ENCODE peak calls at places on chromosomes 3 and 15, in six cellular contexts. Y, U, J, P, N and O are unnamed samples.

GRCh38 chr3:103787879-103788278 is 1353.1 kb downstream of the ZPLD1 start:
- DNase-seq in U (no peak), J (no peak), N (no peak), P (no peak), Y (no peak), O (no peak)

GRCh38 chr15:88036154-88036839 is 220.2 kb downstream of the NTRK3 start:
- DNase-seq in Y (no peak), P (no peak), U (no peak), J (no peak), N (no peak), O (peak)

GRCh38 chr15:98286831-98287230 is 326.3 kb downstream of the ARRDC4 start:
- DNase-seq in J (no peak), N (no peak), P (no peak), U (no peak), Y (no peak), O (no peak)

GRCh38 chr3:116426036-116426435 is 19.3 kb downstream of the LSAMP start:
- DNase-seq in N (no peak), P (no peak), J (no peak), Y (no peak), U (no peak), O (no peak)

GRCh38 chr15:25417604-25418003 is 21.2 kb downstream of the UBE3A start:
- DNase-seq in Y (no peak), J (no peak), U (no peak), P (no peak), N (no peak), O (no peak)

GRCh38 chr15:84921121-84921520 is 36.7 kb downstream of the SLC28A1 start:
- DNase-seq in U (no peak), J (no peak), P (no peak), N (no peak), Y (peak), O (no peak)

GRCh38 chr3:43105224-43105596 is 669 bp downstream of the POMGNT2 start:
- DNase-seq in U (no peak), J (peak), P (no peak), Y (no peak), N (no peak), O (no peak)

GRCh38 chr3:33438871-33439270 is 1.3 kb downstream of the UBP1 start:
- DNase-seq in P (no peak), Y (peak), N (peak), U (no peak), J (no peak), O (no peak)

GRCh38 chr3:65597225-65597951 is 441.3 kb downstream of the MAGI1 start:
- DNase-seq in N (no peak), J (peak), P (no peak), Y (peak), U (peak), O (peak)

GRCh38 chr15:65086680-65087111 is 10.2 kb downstream of the KBTBD13 start:
- DNase-seq in Y (no peak), J (no peak), U (no peak), P (no peak), N (no peak), O (no peak)

GRCh38 chr15:23482228-23482627 is 35.2 kb upstream of the GOLGA6L2 start:
- DNase-seq in N (no peak), U (no peak), J (no peak), P (no peak), Y (no peak), O (no peak)

GRCh38 chr3:183527421-183527979 is 28.0 kb downstream of the KLHL6 start:
- DNase-seq in Y (no peak), N (no peak), U (no peak), J (no peak), P (no peak), O (no peak)

GRCh38 chr15:87477759-87478687 is 778.5 kb downstream of the NTRK3 start:
- DNase-seq in P (no peak), N (peak), U (peak), J (no peak), Y (peak), O (peak)

GRCh38 chr3:181316481-181316880 is 326.9 kb upstream of the DNAJC19 start:
- DNase-seq in P (no peak), N (no peak), U (peak), Y (peak), J (no peak), O (no peak)

GRCh38 chr3:174023445-174023844 is 625.9 kb downstream of the NLGN1 start:
- DNase-seq in U (no peak), P (no peak), Y (peak), J (no peak), N (no peak), O (no peak)

DNA sequence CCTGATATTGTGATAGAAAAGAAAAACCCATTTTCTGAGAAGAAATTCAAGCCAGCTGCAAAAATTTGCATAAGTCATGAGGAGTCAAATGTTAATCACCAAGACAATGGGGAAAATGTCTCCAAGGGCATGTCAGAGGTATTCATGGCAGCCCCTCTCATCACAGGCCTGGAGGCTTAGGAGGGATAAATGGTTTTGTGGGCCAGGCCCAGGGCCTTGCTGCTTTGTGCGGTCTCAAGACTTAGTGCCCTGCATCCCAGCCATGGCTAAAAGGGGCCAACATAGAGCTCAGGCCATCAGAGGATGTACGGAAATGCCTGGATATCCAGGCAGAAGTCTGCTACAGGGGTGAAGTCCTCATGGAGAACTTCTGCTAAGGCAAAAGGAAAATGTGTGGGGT is 631.1 kb downstream of the NLGN1 start:
- DNase-seq in N (no peak), P (no peak), U (no peak), Y (no peak), J (no peak), O (no peak)
- H2AFZ ChIP-seq in N (no peak), P (no peak), U (no peak), Y (no peak), J (no peak), O (no peak)

GRCh38 chr3:129314757-129315385 is 36.2 kb downstream of the HMCES start:
- DNase-seq in P (peak), N (peak), Y (peak), U (peak), J (peak), O (peak)
- H4K8ac ChIP-seq in P (peak), N (peak), Y (peak), U (no peak), J (peak), O (no peak)

GRCh38 chr3:192063570-192063969 is 602.6 kb downstream of the PYDC2 start:
- DNase-seq in U (no peak), P (no peak), Y (peak), J (peak), N (peak), O (peak)
- H2AFZ ChIP-seq in U (peak), P (no peak), Y (no peak), J (peak), N (no peak), O (peak)

GRCh38 chr3:112427123-112427522 is 72.1 kb downstream of the BTLA start:
- DNase-seq in J (no peak), N (no peak), U (no peak), P (no peak), Y (no peak), O (no peak)

GRCh38 chr3:112424394-112424793 is 74.9 kb downstream of the BTLA start:
- DNase-seq in J (no peak), Y (peak), U (no peak), P (no peak), N (no peak), O (no peak)

GRCh38 chr3:112425382-112425781 is 73.9 kb downstream of the BTLA start:
- DNase-seq in J (no peak), Y (no peak), U (no peak), P (no peak), N (no peak), O (no peak)

DNA sequence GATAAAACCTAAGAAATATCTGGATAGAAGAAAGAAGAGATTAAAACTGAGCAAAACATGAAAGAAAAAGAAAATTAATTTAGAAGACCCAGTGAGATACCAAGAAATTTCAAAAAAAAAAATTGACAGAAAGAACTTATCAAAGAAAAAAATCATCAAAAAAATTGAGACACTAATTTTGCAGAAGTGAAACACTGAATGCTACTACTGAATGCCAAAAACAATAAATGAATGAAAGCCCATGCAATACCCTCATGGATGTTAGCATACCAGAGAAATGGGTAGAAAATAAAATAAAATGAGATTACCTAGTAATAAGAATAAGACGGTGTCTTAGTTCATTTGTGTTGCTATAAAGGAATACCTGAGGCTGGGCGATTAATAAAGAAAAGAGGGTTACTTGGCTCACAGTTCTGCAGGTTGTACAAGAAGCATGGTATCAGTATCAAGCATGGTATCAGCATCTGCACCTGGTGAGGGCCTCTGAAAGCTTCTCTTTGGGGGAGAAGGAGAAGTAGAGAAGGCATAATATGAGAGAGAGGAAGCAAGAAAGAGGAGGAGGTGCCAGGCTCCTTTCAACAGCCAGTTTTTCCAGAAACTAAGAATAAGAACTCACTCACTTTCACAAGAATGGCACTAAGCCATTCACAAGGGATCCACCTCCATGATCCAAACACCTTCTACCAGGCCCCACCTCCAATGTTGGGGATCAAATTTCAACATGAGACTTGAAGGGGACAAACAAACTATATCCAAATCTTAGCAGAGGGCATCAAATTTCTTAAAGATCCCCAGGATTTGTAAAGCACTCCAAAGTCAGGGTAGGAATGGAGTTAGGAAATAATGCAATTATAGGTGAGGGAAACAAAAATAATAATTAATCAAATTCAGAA is 73.2 kb downstream of the BTLA start:
- DNase-seq in U (no peak), J (no peak), P (no peak), N (no peak), Y (no peak), O (no peak)
- H4K8ac ChIP-seq in U (no peak), J (no peak), P (no peak), N (no peak), Y (no peak), O (no peak)

GRCh38 chr15:33201376-33202189 is 7.1 kb upstream of the FMN1 start:
- DNase-seq in P (peak), U (peak), Y (peak), N (peak), J (peak), O (peak)
- H2AFZ ChIP-seq in P (no peak), U (peak), Y (no peak), N (no peak), J (peak), O (no peak)

GRCh38 chr3:188595890-188596376 is 442.0 kb downstream of the LPP start:
- DNase-seq in U (no peak), Y (peak), P (no peak), N (peak), J (no peak), O (no peak)
- H4K8ac ChIP-seq in U (no peak), Y (peak), P (no peak), N (no peak), J (no peak), O (no peak)

GRCh38 chr3:23741403-23741706 is 64.4 kb upstream of the UBE2E1 start:
- DNase-seq in J (no peak), N (no peak), P (no peak), Y (no peak), U (no peak), O (no peak)

GRCh38 chr3:23743141-23743784 is 62.5 kb upstream of the UBE2E1 start:
- DNase-seq in Y (no peak), U (no peak), P (peak), N (no peak), J (peak), O (peak)

GRCh38 chr3:23738946-23739345 is 66.8 kb upstream of the UBE2E1 start:
- DNase-seq in N (no peak), U (no peak), P (peak), J (no peak), Y (peak), O (no peak)

GRCh38 chr3:23739536-23739935 is 66.2 kb upstream of the UBE2E1 start:
- DNase-seq in U (no peak), Y (peak), P (peak), J (no peak), N (peak), O (no peak)

DNA sequence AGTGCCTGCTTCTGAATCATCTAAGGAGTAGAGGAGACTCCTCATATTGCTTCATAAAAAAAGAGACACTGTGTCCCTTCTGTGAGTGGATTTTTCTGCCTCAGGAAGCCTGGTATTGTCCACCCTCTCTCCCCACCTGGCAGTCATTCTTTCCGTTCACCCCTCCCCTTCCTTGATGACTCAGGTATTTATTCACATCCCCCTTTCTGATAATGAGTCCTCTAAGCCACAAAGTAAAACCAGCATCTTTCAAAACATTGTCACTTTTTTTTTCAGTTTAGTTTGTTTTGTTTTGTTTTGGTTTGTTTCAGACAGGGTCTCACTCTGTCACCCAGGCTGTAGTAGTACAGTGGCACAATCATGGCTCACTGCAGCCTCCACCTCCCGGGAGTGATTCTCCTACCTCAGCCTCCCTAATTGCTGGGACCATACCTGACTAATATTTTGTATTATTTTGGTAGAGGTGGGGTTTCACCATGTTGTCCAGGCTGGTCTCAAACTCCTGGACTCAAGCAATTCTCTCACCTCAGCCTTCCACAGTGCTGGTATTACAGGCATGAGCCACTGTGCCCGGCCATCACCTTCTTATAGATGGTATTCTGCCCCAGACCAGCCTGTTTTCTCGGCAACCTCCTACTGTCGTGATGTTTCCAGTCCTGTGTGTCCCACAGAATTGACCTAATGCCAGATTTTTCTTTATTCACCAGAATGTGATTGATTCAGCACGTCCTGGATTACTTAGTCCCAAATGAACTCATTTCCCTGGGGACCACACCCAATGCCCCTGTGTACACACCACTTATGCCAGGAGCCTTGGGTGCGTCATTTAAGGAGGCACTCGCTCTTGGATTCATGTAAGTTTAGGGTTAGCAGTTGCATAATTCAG is 65.0 kb upstream of the UBE2E1 start:
- DNase-seq in P (no peak), U (no peak), J (no peak), N (peak), Y (no peak), O (no peak)
- H2AFZ ChIP-seq in P (no peak), U (no peak), J (no peak), N (no peak), Y (no peak), O (no peak)

DNA sequence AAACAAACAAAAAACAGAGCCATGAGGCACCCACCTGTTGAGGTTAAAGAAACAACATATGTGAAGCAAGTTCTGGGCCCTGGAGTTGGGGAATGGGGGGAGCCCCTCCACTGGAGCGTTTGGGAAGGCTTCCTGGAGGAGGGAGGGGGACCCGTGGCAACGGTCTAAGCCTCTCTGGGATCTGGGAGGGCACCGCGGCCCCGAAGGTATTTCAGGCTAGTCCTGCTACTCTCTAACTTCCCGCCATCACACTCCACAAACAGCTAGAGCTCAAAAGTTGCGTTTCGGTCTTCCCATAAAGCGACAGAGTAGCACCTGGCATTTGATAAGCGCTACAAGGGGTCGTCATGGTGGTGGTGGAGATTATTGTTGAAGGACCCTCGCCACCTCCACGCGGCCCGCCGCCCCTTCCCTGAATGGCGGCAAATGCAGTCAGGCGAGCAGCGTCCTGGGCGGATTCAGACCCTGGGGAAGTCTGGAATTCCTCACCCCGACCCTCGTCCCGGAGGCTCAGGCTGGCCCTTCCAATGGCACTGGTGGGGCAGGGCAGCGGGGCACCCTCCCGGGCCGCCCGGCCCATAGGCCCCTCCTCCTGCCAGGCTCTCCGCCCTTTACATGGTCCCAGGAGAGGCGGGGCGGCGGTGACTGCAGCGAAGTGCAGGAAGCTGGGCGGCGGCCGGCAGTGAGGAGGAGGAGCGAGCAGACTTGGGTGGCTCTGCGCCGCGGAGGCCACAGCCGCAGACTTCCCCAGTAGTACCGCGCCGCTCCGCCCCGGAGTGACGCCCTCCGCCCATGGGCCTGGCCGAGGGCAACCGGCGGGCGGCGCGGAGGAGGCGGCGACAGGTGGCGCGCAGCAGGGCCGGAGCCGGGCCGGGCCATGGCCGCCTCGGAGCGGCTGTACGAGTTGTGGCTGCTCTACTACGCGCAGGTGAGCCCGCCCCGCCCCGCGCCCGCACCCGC is at the start of gene NBEAL2:
- DNase-seq in P (peak), Y (peak), J (peak), N (peak), U (peak), O (peak)
- H4K8ac ChIP-seq in P (peak), Y (peak), J (peak), N (peak), U (peak), O (no peak)

DNA sequence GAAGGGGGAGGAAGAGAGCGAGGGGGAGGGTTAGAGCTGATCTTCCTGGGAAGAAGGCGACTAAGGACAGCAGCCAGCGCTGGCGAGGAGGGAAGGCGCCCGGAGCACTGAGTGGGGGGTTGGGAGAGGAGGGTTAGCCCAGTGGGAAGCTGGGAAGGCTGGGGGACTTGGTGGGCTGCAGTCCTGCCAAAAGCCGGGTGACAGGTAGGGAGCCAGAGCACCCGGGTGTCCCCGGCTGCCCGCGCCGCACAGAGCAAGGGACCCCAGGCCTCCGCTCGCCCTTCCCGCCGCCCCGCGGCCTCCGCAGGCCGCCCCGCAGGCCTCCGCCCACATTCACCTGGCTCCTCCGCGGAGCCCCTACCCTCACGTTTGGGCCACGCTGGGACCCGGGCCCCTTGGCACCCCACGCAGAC is 446 bp downstream of the SLC12A8 start:
- DNase-seq in J (peak), P (no peak), N (peak), Y (no peak), U (peak), O (peak)
- H2AFZ ChIP-seq in J (peak), P (peak), N (peak), Y (peak), U (peak), O (no peak)